ENCODE peak calls at places on chromosomes 7 and 10, in ten cellular contexts. One of them, this sample, is unnamed.

GRCh38 chr7:1144269-1144771 is 15.7 kb downstream of the ZFAND2A start:
- DNase-seq in Peyer's patch: no peak
- DNase-seq in tibial artery: no peak
- DNase-seq in lower lobe of right lung: peak; percentile 49
- DNase-seq in bronchial epithelial cell: no peak
- DNase-seq in DND-41: no peak
- DNase-seq in OCI-LY7: peak; percentile 53
- DNase-seq in skeletal muscle cell: no peak
- DNase-seq in AG04450: no peak
- DNase-seq in CD8-positive, alpha-beta T cell: no peak
- DNase-seq in this sample: no peak

GRCh38 chr10:72875250-72876055 is 18.1 kb upstream of the OIT3 start:
- DNase-seq in skeletal muscle cell: no peak
- DNase-seq in OCI-LY7: peak; percentile 40
- DNase-seq in bronchial epithelial cell: peak; percentile 59
- DNase-seq in lower lobe of right lung: no peak
- DNase-seq in tibial artery: no peak
- DNase-seq in AG04450: peak; percentile 4
- DNase-seq in CD8-positive, alpha-beta T cell: no peak
- DNase-seq in Peyer's patch: no peak
- DNase-seq in DND-41: no peak
- DNase-seq in this sample: peak; percentile 41

GRCh38 chr7:125090596-125090995 is 161.0 kb upstream of the POT1 start:
- DNase-seq in skeletal muscle cell: no peak
- DNase-seq in OCI-LY7: no peak
- DNase-seq in tibial artery: no peak
- DNase-seq in bronchial epithelial cell: peak; percentile 77
- DNase-seq in DND-41: no peak
- DNase-seq in CD8-positive, alpha-beta T cell: no peak
- DNase-seq in Peyer's patch: no peak
- DNase-seq in AG04450: no peak
- DNase-seq in lower lobe of right lung: no peak
- DNase-seq in this sample: no peak

GRCh38 chr7:94182066-94182465 is 177.9 kb upstream of the BET1 start:
- DNase-seq in Peyer's patch: no peak
- DNase-seq in AG04450: peak; percentile 77
- DNase-seq in CD8-positive, alpha-beta T cell: no peak
- DNase-seq in skeletal muscle cell: peak; percentile 87
- DNase-seq in bronchial epithelial cell: peak; percentile 91
- DNase-seq in lower lobe of right lung: no peak
- DNase-seq in OCI-LY7: no peak
- DNase-seq in tibial artery: no peak
- DNase-seq in DND-41: no peak
- DNase-seq in this sample: no peak

GRCh38 chr7:37110641-37111421 is 337.8 kb downstream of the ELMO1 start:
- DNase-seq in Peyer's patch: no peak
- DNase-seq in AG04450: no peak
- DNase-seq in OCI-LY7: no peak
- DNase-seq in tibial artery: no peak
- DNase-seq in skeletal muscle cell: no peak
- DNase-seq in lower lobe of right lung: no peak
- DNase-seq in CD8-positive, alpha-beta T cell: no peak
- DNase-seq in DND-41: no peak
- DNase-seq in bronchial epithelial cell: no peak
- DNase-seq in this sample: no peak

GRCh38 chr7:84022686-84023308 is 171.8 kb downstream of the SEMA3A start:
- DNase-seq in DND-41: no peak
- DNase-seq in bronchial epithelial cell: peak; percentile 69
- DNase-seq in tibial artery: no peak
- DNase-seq in Peyer's patch: no peak
- DNase-seq in skeletal muscle cell: no peak
- DNase-seq in OCI-LY7: no peak
- DNase-seq in CD8-positive, alpha-beta T cell: no peak
- DNase-seq in AG04450: no peak
- DNase-seq in lower lobe of right lung: no peak
- DNase-seq in this sample: no peak

GRCh38 chr7:44985033-44985695 is 6.3 kb upstream of the MYO1G start:
- DNase-seq in CD8-positive, alpha-beta T cell: no peak
- DNase-seq in skeletal muscle cell: no peak
- DNase-seq in lower lobe of right lung: no peak
- DNase-seq in bronchial epithelial cell: no peak
- DNase-seq in tibial artery: no peak
- DNase-seq in Peyer's patch: no peak
- DNase-seq in DND-41: peak; percentile 15
- DNase-seq in AG04450: no peak
- DNase-seq in OCI-LY7: no peak
- DNase-seq in this sample: no peak

GRCh38 chr10:88260329-88261051 is 322.6 kb downstream of the RNLS start:
- DNase-seq in bronchial epithelial cell: peak; percentile 47
- DNase-seq in AG04450: no peak
- DNase-seq in OCI-LY7: no peak
- DNase-seq in Peyer's patch: no peak
- DNase-seq in skeletal muscle cell: no peak
- DNase-seq in CD8-positive, alpha-beta T cell: no peak
- DNase-seq in DND-41: no peak
- DNase-seq in tibial artery: no peak
- DNase-seq in lower lobe of right lung: no peak
- DNase-seq in this sample: no peak

GRCh38 chr7:72435913-72436480 is 23.9 kb upstream of the CALN1 start:
- DNase-seq in lower lobe of right lung: no peak
- DNase-seq in Peyer's patch: no peak
- DNase-seq in DND-41: no peak
- DNase-seq in skeletal muscle cell: no peak
- DNase-seq in OCI-LY7: no peak
- DNase-seq in AG04450: no peak
- DNase-seq in bronchial epithelial cell: no peak
- DNase-seq in CD8-positive, alpha-beta T cell: no peak
- DNase-seq in tibial artery: no peak
- DNase-seq in this sample: no peak

GRCh38 chr7:70044064-70044463 is 445.8 kb downstream of the AUTS2 start:
- DNase-seq in DND-41: no peak
- DNase-seq in tibial artery: no peak
- DNase-seq in Peyer's patch: no peak
- DNase-seq in AG04450: no peak
- DNase-seq in OCI-LY7: no peak
- DNase-seq in CD8-positive, alpha-beta T cell: no peak
- DNase-seq in bronchial epithelial cell: no peak
- DNase-seq in skeletal muscle cell: no peak
- DNase-seq in lower lobe of right lung: no peak
- DNase-seq in this sample: no peak

GRCh38 chr7:3194501-3195141 is 106.4 kb upstream of the SDK1 start:
- DNase-seq in DND-41: no peak
- DNase-seq in lower lobe of right lung: peak; percentile 51
- DNase-seq in CD8-positive, alpha-beta T cell: no peak
- DNase-seq in skeletal muscle cell: peak; percentile 51
- DNase-seq in OCI-LY7: no peak
- DNase-seq in Peyer's patch: no peak
- DNase-seq in AG04450: peak; percentile 78
- DNase-seq in bronchial epithelial cell: peak; percentile 57
- DNase-seq in tibial artery: no peak
- DNase-seq in this sample: no peak

GRCh38 chr7:21300692-21301091 is 127.2 kb upstream of the SP4 start:
- DNase-seq in skeletal muscle cell: no peak
- DNase-seq in Peyer's patch: no peak
- DNase-seq in DND-41: no peak
- DNase-seq in AG04450: no peak
- DNase-seq in CD8-positive, alpha-beta T cell: no peak
- DNase-seq in tibial artery: no peak
- DNase-seq in OCI-LY7: peak; percentile 13
- DNase-seq in bronchial epithelial cell: no peak
- DNase-seq in lower lobe of right lung: no peak
- DNase-seq in this sample: no peak

GRCh38 chr7:47574473-47575328 is 7.2 kb downstream of the TNS3 start:
- DNase-seq in bronchial epithelial cell: peak; percentile 75
- DNase-seq in lower lobe of right lung: no peak
- DNase-seq in Peyer's patch: peak; percentile 86
- DNase-seq in AG04450: no peak
- DNase-seq in OCI-LY7: peak; percentile 93
- DNase-seq in skeletal muscle cell: no peak
- DNase-seq in tibial artery: no peak
- DNase-seq in CD8-positive, alpha-beta T cell: no peak
- DNase-seq in DND-41: no peak
- DNase-seq in this sample: no peak

GRCh38 chr7:50355817-50356178 is 51.3 kb downstream of the IKZF1 start:
- DNase-seq in bronchial epithelial cell: no peak
- DNase-seq in tibial artery: no peak
- DNase-seq in Peyer's patch: no peak
- DNase-seq in AG04450: no peak
- DNase-seq in OCI-LY7: no peak
- DNase-seq in CD8-positive, alpha-beta T cell: no peak
- DNase-seq in skeletal muscle cell: no peak
- DNase-seq in DND-41: no peak
- DNase-seq in lower lobe of right lung: no peak
- DNase-seq in this sample: no peak

GRCh38 chr10:97731346-97732051 is 5.4 kb upstream of the ZFYVE27 start:
- DNase-seq in CD8-positive, alpha-beta T cell: peak; percentile 68
- DNase-seq in AG04450: peak; percentile 61
- DNase-seq in OCI-LY7: peak; percentile 67
- DNase-seq in DND-41: peak; percentile 67
- DNase-seq in lower lobe of right lung: no peak
- DNase-seq in Peyer's patch: peak; percentile 54
- DNase-seq in skeletal muscle cell: peak; percentile 25
- DNase-seq in bronchial epithelial cell: peak; percentile 72
- DNase-seq in tibial artery: peak; percentile 72
- DNase-seq in this sample: peak; percentile 47

DNA sequence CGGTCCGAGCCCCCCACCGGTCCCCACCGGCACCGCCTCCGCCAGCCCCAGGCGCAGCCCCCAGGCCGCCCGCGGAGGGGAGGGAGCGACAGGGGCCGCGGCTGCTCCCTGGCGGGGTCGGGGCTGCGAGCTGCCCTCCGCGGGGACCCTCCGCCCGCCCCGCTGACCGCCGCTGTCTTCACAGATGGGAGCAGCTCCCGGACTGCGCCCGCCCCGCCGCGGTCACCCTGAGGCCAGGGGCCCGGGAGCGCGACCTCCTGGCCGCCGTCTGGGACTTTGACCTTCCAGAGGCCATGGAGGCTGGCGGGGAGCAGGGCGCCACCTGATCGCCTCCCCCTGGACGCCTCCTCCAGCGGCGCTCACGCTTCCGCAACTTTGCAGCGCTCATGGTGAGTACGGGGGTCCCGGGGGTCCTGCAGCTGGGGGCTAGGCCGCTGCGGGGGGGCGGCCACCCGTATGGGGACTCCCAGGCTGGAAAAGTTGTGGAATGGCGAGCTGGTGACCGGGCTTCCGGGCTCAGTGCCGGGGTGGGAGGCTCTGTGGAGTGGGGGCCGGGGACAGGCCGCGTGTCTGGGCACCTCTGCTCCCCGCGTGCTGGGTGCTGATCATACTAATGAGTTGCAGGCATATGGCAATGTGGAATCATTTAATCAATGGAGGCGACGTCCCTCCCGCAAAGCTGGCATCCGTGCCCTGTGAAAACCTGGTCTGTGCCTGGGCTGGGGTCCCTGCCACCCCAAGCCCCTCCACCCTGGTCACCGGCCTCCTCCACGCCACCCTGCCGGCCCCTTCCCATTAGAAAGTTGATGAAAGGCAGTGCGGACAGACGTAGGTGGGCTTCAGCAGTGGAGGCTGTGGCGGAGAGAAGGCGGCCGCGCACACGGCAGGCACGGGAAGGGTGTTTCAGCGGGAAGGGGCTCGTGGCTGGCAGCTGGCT is 1.1 kb downstream of the ADGRA1 start:
- DNase-seq in skeletal muscle cell: no peak
- DNase-seq in bronchial epithelial cell: no peak
- DNase-seq in DND-41: no peak
- DNase-seq in OCI-LY7: no peak
- DNase-seq in lower lobe of right lung: no peak
- DNase-seq in CD8-positive, alpha-beta T cell: no peak
- DNase-seq in Peyer's patch: no peak
- DNase-seq in AG04450: no peak
- DNase-seq in tibial artery: no peak
- DNase-seq in this sample: no peak
- H3K4me3 ChIP-seq in skeletal muscle cell: no peak overlapping the region
- H3K4me3 ChIP-seq in bronchial epithelial cell: no peak overlapping the region
- H3K4me3 ChIP-seq in DND-41: no peak overlapping the region
- H3K4me3 ChIP-seq in OCI-LY7: no peak overlapping the region
- H3K4me3 ChIP-seq in lower lobe of right lung: no peak overlapping the region
- H3K4me3 ChIP-seq in CD8-positive, alpha-beta T cell: no peak overlapping the region
- H3K4me3 ChIP-seq in Peyer's patch: no peak overlapping the region
- H3K4me3 ChIP-seq in AG04450: no peak overlapping the region
- H3K4me3 ChIP-seq in tibial artery: no peak overlapping the region
- H3K4me3 ChIP-seq in this sample: no peak overlapping the region

GRCh38 chr10:30215631-30216030 is 133.4 kb downstream of the MTPAP start:
- DNase-seq in bronchial epithelial cell: peak; percentile 8
- DNase-seq in CD8-positive, alpha-beta T cell: no peak
- DNase-seq in tibial artery: no peak
- DNase-seq in lower lobe of right lung: no peak
- DNase-seq in Peyer's patch: no peak
- DNase-seq in DND-41: no peak
- DNase-seq in skeletal muscle cell: peak; percentile 10
- DNase-seq in OCI-LY7: no peak
- DNase-seq in AG04450: no peak
- DNase-seq in this sample: no peak
- H3K4me3 ChIP-seq in bronchial epithelial cell: no peak overlapping the region
- H3K4me3 ChIP-seq in CD8-positive, alpha-beta T cell: no peak overlapping the region
- H3K4me3 ChIP-seq in tibial artery: no peak overlapping the region
- H3K4me3 ChIP-seq in lower lobe of right lung: no peak overlapping the region
- H3K4me3 ChIP-seq in Peyer's patch: no peak overlapping the region
- H3K4me3 ChIP-seq in DND-41: no peak overlapping the region
- H3K4me3 ChIP-seq in skeletal muscle cell: no peak overlapping the region
- H3K4me3 ChIP-seq in OCI-LY7: no peak overlapping the region
- H3K4me3 ChIP-seq in AG04450: no peak overlapping the region
- H3K4me3 ChIP-seq in this sample: no peak overlapping the region

DNA sequence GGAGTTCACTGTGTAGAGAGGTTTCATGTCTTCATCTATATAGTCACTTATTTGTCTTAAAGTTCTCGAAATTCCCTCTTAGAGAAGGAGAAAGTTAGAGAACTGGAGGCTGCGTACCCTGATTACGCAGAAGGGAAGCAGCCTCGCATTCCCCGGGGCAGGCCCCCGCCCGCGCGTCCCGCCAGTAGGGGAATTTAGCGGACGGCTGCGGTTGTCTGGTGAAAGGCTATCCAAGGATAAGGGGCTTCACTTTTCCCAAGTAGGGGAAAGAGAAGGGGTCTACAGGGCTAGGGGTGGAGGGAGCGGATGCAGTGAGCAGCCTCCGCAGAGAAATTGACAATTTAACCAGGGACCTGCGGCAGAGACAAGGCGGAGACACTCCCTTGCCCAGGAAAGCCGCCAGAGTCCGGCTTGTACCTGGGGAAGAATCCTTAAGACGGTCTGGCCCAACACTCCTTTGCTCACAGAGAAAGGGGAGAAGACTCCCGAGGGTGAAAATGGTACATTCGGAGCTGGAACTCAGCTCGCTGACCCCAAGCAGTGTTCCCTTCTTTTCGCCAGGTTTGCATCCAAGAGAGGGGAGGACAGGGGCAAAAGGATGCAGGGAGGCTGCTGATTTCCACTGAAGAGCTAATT is 976 bp upstream of the MAGI2 start:
- DNase-seq in Peyer's patch: no peak
- DNase-seq in OCI-LY7: no peak
- DNase-seq in DND-41: no peak
- DNase-seq in AG04450: peak; percentile 8
- DNase-seq in CD8-positive, alpha-beta T cell: no peak
- DNase-seq in skeletal muscle cell: no peak
- DNase-seq in tibial artery: peak; percentile 38
- DNase-seq in lower lobe of right lung: peak; percentile 50
- DNase-seq in bronchial epithelial cell: peak; percentile 41
- DNase-seq in this sample: no peak
- H3K4me3 ChIP-seq in Peyer's patch: peak overlapping the region; percentile 46
- H3K4me3 ChIP-seq in OCI-LY7: no peak overlapping the region
- H3K4me3 ChIP-seq in DND-41: no peak overlapping the region
- H3K4me3 ChIP-seq in AG04450: peak overlapping the region; percentile 80
- H3K4me3 ChIP-seq in CD8-positive, alpha-beta T cell: peak overlapping the region; percentile 63
- H3K4me3 ChIP-seq in skeletal muscle cell: peak overlapping the region; percentile 83
- H3K4me3 ChIP-seq in tibial artery: peak overlapping the region; percentile 95
- H3K4me3 ChIP-seq in lower lobe of right lung: peak overlapping the region; percentile 72
- H3K4me3 ChIP-seq in bronchial epithelial cell: peak overlapping the region; percentile 71
- H3K4me3 ChIP-seq in this sample: no peak overlapping the region

GRCh38 chr10:102800601-102801335 is 36.4 kb downstream of the CYP17A1 start:
- DNase-seq in Peyer's patch: no peak
- DNase-seq in DND-41: no peak
- DNase-seq in CD8-positive, alpha-beta T cell: no peak
- DNase-seq in bronchial epithelial cell: no peak
- DNase-seq in lower lobe of right lung: no peak
- DNase-seq in tibial artery: no peak
- DNase-seq in AG04450: no peak
- DNase-seq in skeletal muscle cell: no peak
- DNase-seq in OCI-LY7: no peak
- DNase-seq in this sample: no peak
- H3K4me3 ChIP-seq in Peyer's patch: no peak overlapping the region
- H3K4me3 ChIP-seq in DND-41: no peak overlapping the region
- H3K4me3 ChIP-seq in CD8-positive, alpha-beta T cell: no peak overlapping the region
- H3K4me3 ChIP-seq in bronchial epithelial cell: no peak overlapping the region
- H3K4me3 ChIP-seq in lower lobe of right lung: no peak overlapping the region
- H3K4me3 ChIP-seq in tibial artery: no peak overlapping the region
- H3K4me3 ChIP-seq in AG04450: no peak overlapping the region
- H3K4me3 ChIP-seq in skeletal muscle cell: no peak overlapping the region
- H3K4me3 ChIP-seq in OCI-LY7: no peak overlapping the region
- H3K4me3 ChIP-seq in this sample: no peak overlapping the region

This sample was measured in Jurkat, Clone E6-1.